ENCODE peak calls at places on chromosomes 16 and 17, in nine cellular contexts. X is GM12891, U is gastrocnemius medialis, Q is heart left ventricle, P is HCT116, H is spleen, J is uterus, S is body of pancreas, B is Peyer's patch. D is an unnamed sample.

GRCh38 chr17:19354123-19354522 is 8.4 kb downstream of the B9D1 start:
- DNase-seq in X (no peak), U (no peak), Q (no peak), P (peak; percentile 22), H (no peak), J (no peak), S (no peak), B (no peak), D (peak; percentile 93)

GRCh38 chr16:67528222-67528869 is at the start of gene RIPOR1:
- DNase-seq in X (peak; percentile 66), U (no peak), Q (peak; percentile 86), P (no peak), H (peak; percentile 92), J (peak; percentile 67), S (peak; percentile 63), B (peak; percentile 53), D (no peak)

GRCh38 chr17:57527437-57528083 is 217.5 kb downstream of the CCDC182 start:
- DNase-seq in X (no peak), U (no peak), Q (no peak), P (no peak), H (no peak), J (no peak), S (no peak), B (no peak), D (no peak)

GRCh38 chr17:67160791-67161190 is 84.2 kb downstream of the HELZ start:
- DNase-seq in X (no peak), U (no peak), Q (no peak), P (no peak), H (no peak), J (no peak), S (no peak), B (no peak), D (no peak)

GRCh38 chr16:78992001-78992400 is 608.5 kb downstream of the MAF start:
- DNase-seq in X (no peak), U (no peak), Q (no peak), P (no peak), H (no peak), J (no peak), S (no peak), B (no peak), D (no peak)

GRCh38 chr16:67249178-67249759 is 490 bp downstream of the SLC9A5 start:
- DNase-seq in X (no peak), U (no peak), Q (no peak), P (no peak), H (no peak), J (no peak), S (no peak), B (no peak), D (no peak)

GRCh38 chr16:12262454-12263180 is 286.1 kb downstream of the SNX29 start:
- DNase-seq in X (no peak), U (no peak), Q (peak; percentile 36), P (no peak), H (no peak), J (no peak), S (peak; percentile 51), B (no peak), D (no peak)

GRCh38 chr16:71916397-71916920 is 21.1 kb downstream of the IST1 start:
- DNase-seq in X (no peak), U (no peak), Q (no peak), P (no peak), H (no peak), J (no peak), S (no peak), B (no peak), D (no peak)

GRCh38 chr17:79340771-79341528 is 266.3 kb downstream of the ENGASE start:
- DNase-seq in X (peak; percentile 68), U (no peak), Q (no peak), P (no peak), H (peak; percentile 80), J (no peak), S (no peak), B (peak; percentile 62), D (no peak)

GRCh38 chr17:74042744-74043486 is 160.6 kb upstream of the RPL38 start:
- DNase-seq in X (no peak), U (no peak), Q (no peak), P (peak; percentile 91), H (no peak), J (peak; percentile 33), S (peak; percentile 5), B (no peak), D (peak; percentile 98)

GRCh38 chr17:9531080-9531479 is 44.5 kb downstream of the STX8 start:
- DNase-seq in X (no peak), U (no peak), Q (no peak), P (no peak), H (no peak), J (no peak), S (no peak), B (no peak), D (no peak)

GRCh38 chr17:32111141-32111771 is 31.0 kb upstream of the RHOT1 start:
- DNase-seq in X (no peak), U (peak; percentile 23), Q (peak; percentile 80), P (no peak), H (no peak), J (peak; percentile 63), S (peak; percentile 31), B (peak; percentile 22), D (no peak)

GRCh38 chr17:38910325-38910724 is 15.1 kb upstream of the LASP1NB start:
- DNase-seq in X (no peak), U (no peak), Q (no peak), P (no peak), H (peak; percentile 17), J (peak; percentile 1), S (no peak), B (no peak), D (no peak)

GRCh38 chr16:88634141-88634993 is 4.0 kb upstream of the IL17C start:
- DNase-seq in X (peak; percentile 82), U (no peak), Q (peak; percentile 59), P (no peak), H (peak; percentile 95), J (peak; percentile 49), S (no peak), B (peak; percentile 91), D (no peak)
- TF ChIP-seq POLR2A in X (no peak), U (no peak), Q (no peak), P (no peak), H (no peak), J (no peak), S (no peak), B (no peak), D (no peak)

GRCh38 chr16:84503751-84504395 is 586 bp downstream of the MEAK7 start:
- DNase-seq in X (no peak), U (no peak), Q (peak; percentile 32), P (no peak), H (peak; percentile 77), J (no peak), S (no peak), B (no peak), D (no peak)

GRCh38 chr16:84502581-84502980 is 1.9 kb downstream of the MEAK7 start:
- DNase-seq in X (no peak), U (no peak), Q (peak; percentile 8), P (no peak), H (no peak), J (no peak), S (no peak), B (no peak), D (no peak)

GRCh38 chr16:84505249-84506156 is 1.0 kb upstream of the MEAK7 start:
- DNase-seq in X (no peak), U (no peak), Q (peak; percentile 23), P (no peak), H (peak; percentile 86), J (no peak), S (no peak), B (peak; percentile 30), D (no peak)

GRCh38 chr16:84502075-84502474 is 2.4 kb downstream of the MEAK7 start:
- DNase-seq in X (no peak), U (no peak), Q (peak; percentile 8), P (no peak), H (peak; percentile 58), J (peak; percentile 13), S (no peak), B (no peak), D (no peak)

DNA sequence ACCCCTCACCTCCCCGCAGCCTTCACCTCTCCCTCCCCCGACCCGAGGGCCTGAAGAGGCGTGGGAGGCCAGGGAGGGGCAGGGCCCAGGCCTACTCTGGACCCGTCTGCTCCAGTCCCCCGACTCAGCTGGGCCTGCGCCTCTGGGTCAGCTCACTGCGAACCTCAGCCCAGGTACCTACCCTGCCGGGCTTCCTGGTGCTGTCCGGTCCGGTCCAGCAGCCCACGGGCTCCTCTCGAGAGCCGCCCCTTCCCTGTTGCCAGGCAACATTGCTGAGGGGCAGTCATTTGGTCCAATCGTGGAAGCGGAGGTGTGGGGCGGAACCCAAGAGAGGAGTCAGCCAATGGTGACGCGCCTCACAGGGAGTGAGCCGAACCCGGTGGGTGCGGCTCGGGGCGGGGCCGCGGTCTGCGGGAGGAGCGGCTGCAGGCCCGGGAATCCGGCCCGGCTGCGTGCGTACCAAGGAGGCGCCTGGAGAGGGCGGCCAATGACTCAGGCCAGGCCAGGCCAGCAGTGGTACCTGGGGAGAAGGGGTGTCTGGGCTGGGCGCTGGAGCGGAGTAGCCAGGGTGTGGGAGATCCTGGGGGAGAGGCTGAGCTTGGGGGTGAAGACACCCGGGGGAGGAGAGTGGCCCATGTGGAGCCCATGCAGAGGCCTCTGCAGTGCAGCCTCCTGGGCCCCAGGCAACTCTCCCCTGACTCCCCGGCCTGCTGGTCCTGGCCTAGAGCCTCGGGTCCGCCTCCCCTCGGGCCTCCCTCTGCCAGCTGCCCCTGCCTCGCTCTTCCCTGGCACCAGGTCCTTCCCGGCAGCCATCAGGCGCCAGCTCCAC is at the start of gene MEAK7:
- DNase-seq in X (peak; percentile 96), U (peak; percentile 97), Q (peak; percentile 99), P (peak; percentile 98), H (peak; percentile 99), J (peak; percentile 99), S (peak; percentile 99), B (peak; percentile 98), D (peak; percentile 89)
- TF ChIP-seq POLR2A in X (no peak), U (peak; percentile 75), Q (peak; percentile 76), P (peak; percentile 67), H (no peak), J (peak; percentile 84), S (peak; percentile 85), B (peak; percentile 68), D (peak; percentile 66)

GRCh38 chr17:80991645-80992076 is at the start of gene CHMP6:
- DNase-seq in X (peak; percentile 91), U (peak; percentile 42), Q (peak; percentile 90), P (peak; percentile 76), H (peak; percentile 94), J (peak; percentile 75), S (peak; percentile 76), B (peak; percentile 59), D (peak; percentile 78)
- TF ChIP-seq POLR2A in X (no peak), U (peak; percentile 56), Q (peak; percentile 48), P (peak; percentile 31), H (no peak), J (peak; percentile 44), S (no peak), B (peak; percentile 31), D (peak; percentile 47)

DNA sequence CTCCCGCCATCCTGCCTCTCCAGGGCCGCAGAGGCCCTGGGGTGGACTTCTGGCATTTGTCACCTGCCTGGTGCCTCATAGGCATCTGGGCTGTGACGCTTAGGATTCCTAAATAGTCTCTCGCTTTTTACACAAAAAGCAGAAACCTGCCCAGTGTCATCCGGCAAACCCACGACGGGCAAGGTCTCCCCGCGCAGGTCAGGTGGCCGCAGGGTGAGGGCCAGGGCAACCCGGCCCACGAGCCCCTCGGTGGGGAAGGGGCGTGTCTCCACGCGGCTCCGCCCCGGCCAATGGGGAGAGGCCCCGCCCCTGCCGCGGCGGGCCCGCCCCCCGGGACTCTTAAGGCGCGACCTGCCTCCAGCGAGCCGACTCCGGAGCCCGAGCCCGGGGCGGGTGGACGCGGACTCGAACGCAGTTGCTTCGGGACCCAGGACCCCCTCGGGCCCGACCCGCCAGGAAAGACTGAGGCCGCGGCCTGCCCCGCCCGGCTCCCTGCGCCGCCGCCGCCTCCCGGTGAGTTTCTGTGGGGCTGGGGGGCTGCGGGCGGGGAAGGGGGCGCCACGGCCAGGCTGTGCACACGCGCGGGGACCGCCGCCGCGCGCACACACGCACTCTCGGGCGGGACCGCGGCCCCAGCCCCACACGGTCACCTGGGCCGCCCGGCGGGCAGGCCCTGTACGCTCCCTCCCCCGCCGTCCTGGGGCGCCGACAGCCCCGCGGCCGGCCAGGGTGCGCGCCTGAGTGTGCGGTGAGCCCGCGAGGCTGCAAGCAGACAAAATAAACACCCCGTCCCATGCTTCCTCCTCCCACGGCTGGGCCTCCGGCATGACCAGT is at the start of gene VASN:
- DNase-seq in X (peak; percentile 98), U (peak; percentile 63), Q (peak; percentile 88), P (peak; percentile 40), H (peak; percentile 92), J (peak; percentile 91), S (peak; percentile 80), B (peak; percentile 74), D (peak; percentile 83)
- TF ChIP-seq POLR2A in X (no peak), U (peak; percentile 93), Q (peak; percentile 99), P (peak; percentile 86), H (peak; percentile 85), J (peak; percentile 97), S (peak; percentile 92), B (no peak), D (peak; percentile 99)